ENCODE peak calls at places on chromosome 1, in seven cellular contexts. D is heart right ventricle, U is cardiac muscle cell, V is endothelial cell, K is BJ, Q is AG09319, T is fibroblast of the aortic adventitia. C is an unnamed sample.

GRCh38 chr1:59765036-59765730 is 49.6 kb upstream of the HOOK1 start:
- DNase-seq in U (no peak), Q (no peak), K (no peak), D (no peak), V (no peak), T (no peak), C (no peak)

GRCh38 chr1:25022361-25023189 is 92.5 kb upstream of the RUNX3 start:
- DNase-seq in K (peak), D (peak), U (peak), V (no peak), Q (peak), T (peak), C (peak)

GRCh38 chr1:10251325-10252103 is 41.1 kb downstream of the KIF1B start:
- DNase-seq in U (no peak), V (no peak), K (no peak), T (peak), Q (no peak), D (no peak), C (peak)

GRCh38 chr1:13797397-13797796 is 97.4 kb downstream of the PRDM2 start:
- DNase-seq in U (no peak), D (no peak), T (no peak), Q (no peak), V (no peak), K (no peak), C (no peak)

GRCh38 chr1:31013187-31013864 is 52.2 kb downstream of the PUM1 start:
- DNase-seq in T (peak), K (no peak), D (no peak), V (no peak), U (no peak), Q (no peak), C (peak)

GRCh38 chr1:39082811-39083576 is 56.8 kb downstream of the NDUFS5 start:
- DNase-seq in V (no peak), K (no peak), T (no peak), U (no peak), D (no peak), Q (no peak), C (no peak)

GRCh38 chr1:63713041-63713440 is 60.8 kb upstream of the ROR1 start:
- DNase-seq in D (no peak), K (no peak), Q (no peak), V (no peak), U (no peak), T (no peak), C (no peak)

GRCh38 chr1:158121604-158122254 is 59.0 kb upstream of the CD1D start:
- DNase-seq in Q (no peak), K (no peak), D (no peak), U (peak), T (peak), V (peak), C (peak)

GRCh38 chr1:18917071-18917799 is 14.9 kb upstream of the ALDH4A1 start:
- DNase-seq in T (no peak), U (no peak), K (no peak), D (no peak), Q (no peak), V (no peak), C (no peak)

GRCh38 chr1:197356723-197357533 is 88.9 kb downstream of the CRB1 start:
- DNase-seq in T (peak), D (peak), Q (peak), V (peak), K (no peak), U (peak), C (peak)

GRCh38 chr1:109131800-109132199 is 17.9 kb downstream of the ELAPOR1 start:
- DNase-seq in Q (no peak), K (no peak), D (no peak), U (no peak), V (no peak), T (no peak), C (no peak)

GRCh38 chr1:230292739-230293720 is 133.1 kb downstream of the PGBD5 start:
- DNase-seq in D (no peak), T (no peak), U (no peak), V (no peak), Q (no peak), K (no peak), C (no peak)

GRCh38 chr1:246219508-246220030 is 287.5 kb downstream of the SMYD3 start:
- DNase-seq in T (no peak), V (no peak), D (no peak), Q (no peak), U (peak), K (no peak), C (no peak)

GRCh38 chr1:100265562-100265930 is 470 bp upstream of the RTCA start:
- DNase-seq in U (no peak), T (no peak), Q (no peak), V (no peak), D (no peak), K (no peak), C (peak)

GRCh38 chr1:237327061-237327460 is 285.1 kb downstream of the RYR2 start:
- DNase-seq in T (no peak), U (no peak), K (no peak), D (no peak), Q (no peak), V (no peak), C (no peak)

GRCh38 chr1:188027613-188028012 is 1198.9 kb downstream of the PLA2G4A start:
- DNase-seq in U (no peak), K (peak), D (no peak), V (no peak), Q (no peak), T (peak), C (peak)

GRCh38 chr1:155993595-155993994 is 15.2 kb upstream of the ARHGEF2 start:
- DNase-seq in V (no peak), Q (no peak), D (no peak), U (no peak), T (no peak), K (no peak), C (no peak)
- TF ChIP-seq CTCF in V (no peak), Q (no peak), D (no peak), U (no peak), T (no peak), K (no peak), C (no peak)

GRCh38 chr1:62342270-62342669 is 23.0 kb upstream of the KANK4 start:
- DNase-seq in T (no peak), U (no peak), D (no peak), Q (no peak), V (no peak), K (no peak), C (no peak)
- TF ChIP-seq CTCF in T (no peak), U (no peak), D (no peak), Q (no peak), V (no peak), K (no peak), C (no peak)

GRCh38 chr1:93631626-93632365 is 49.8 kb downstream of the BCAR3 start:
- DNase-seq in D (no peak), Q (no peak), V (no peak), T (no peak), K (no peak), U (peak), C (no peak)
- TF ChIP-seq CTCF in D (no peak), Q (peak), V (no peak), T (peak), K (peak), U (peak), C (peak)

DNA sequence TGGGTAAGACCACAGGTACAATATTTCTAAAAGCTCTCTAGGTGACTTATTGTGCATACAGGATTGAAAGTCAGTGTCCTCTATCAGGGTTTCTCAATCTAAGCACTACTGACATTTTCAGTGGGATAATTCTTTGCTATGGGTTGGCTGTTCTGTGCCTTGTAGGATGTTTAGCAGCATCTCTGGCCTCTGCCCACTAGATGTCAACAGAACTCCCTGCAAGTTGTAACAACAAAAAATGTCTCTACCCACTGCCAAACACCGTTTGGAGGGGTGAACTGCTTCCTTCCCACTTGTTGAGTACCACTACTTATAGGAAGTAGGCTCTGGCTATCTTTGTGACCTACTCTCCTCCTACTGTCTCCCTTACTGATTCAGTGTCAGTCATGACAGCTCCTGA is 90.1 kb upstream of the ZRANB2 start:
- DNase-seq in K (no peak), T (no peak), Q (no peak), D (no peak), U (no peak), V (no peak), C (no peak)
- TF ChIP-seq CTCF in K (no peak), T (no peak), Q (no peak), D (no peak), U (no peak), V (no peak), C (no peak)

DNA sequence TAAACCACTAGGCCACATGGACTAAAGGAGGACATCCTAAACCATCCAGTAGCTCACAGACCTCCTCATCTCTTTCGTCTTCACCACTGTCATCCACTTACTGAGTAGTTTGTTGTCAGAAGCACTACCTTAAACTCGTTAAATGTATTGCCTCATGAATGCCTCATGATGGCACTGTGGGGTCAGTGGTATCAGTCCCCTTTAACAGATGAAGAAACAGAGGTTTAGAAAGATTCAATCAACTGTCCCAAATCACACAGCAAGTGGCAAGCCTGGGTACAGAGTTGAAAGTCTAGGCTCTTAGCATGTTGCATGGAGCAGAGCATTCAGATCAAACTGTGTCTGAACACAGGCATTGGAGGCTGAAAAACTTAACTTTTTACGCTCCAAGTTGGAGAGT is 183.6 kb upstream of the KIAA0040 start:
- DNase-seq in V (no peak), U (no peak), K (no peak), Q (no peak), T (no peak), D (no peak), C (no peak)
- TF ChIP-seq CTCF in V (no peak), U (peak), K (no peak), Q (no peak), T (no peak), D (no peak), C (no peak)

DNA sequence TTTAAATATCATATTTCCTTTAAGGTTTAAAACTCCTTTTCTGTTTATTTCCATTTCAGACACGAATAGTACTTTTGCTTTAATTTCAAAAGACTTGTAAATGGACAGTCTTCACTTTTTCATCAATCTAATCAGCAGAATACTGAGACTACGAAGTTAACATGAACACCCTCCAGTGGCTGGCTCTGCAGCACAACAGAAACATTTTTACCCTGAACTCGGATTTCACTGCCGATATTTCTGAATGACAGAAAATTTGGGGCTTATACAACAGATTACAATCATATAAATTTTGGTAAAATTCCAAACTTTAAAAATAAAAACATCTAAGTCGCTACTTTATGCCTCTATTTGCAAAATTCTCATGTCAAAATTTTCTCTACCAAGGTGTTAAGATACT is 86.2 kb downstream of the AKT3 start:
- DNase-seq in K (no peak), V (no peak), U (no peak), T (no peak), D (no peak), Q (no peak), C (no peak)
- TF ChIP-seq CTCF in K (no peak), V (no peak), U (no peak), T (no peak), D (no peak), Q (no peak), C (no peak)

GRCh38 chr1:79074975-79075374 is 68.4 kb upstream of the ADGRL4 start:
- DNase-seq in Q (no peak), T (peak), U (no peak), V (no peak), D (no peak), K (no peak), C (no peak)

GRCh38 chr1:79069828-79070227 is 63.3 kb upstream of the ADGRL4 start:
- DNase-seq in K (no peak), U (no peak), D (no peak), Q (no peak), V (no peak), T (no peak), C (no peak)
- TF ChIP-seq CTCF in K (no peak), U (no peak), D (peak), Q (no peak), V (peak), T (peak), C (no peak)

GRCh38 chr1:221636096-221636495 is 105.8 kb downstream of the DUSP10 start:
- DNase-seq in Q (no peak), K (no peak), T (no peak), D (no peak), V (no peak), U (no peak), C (no peak)

GRCh38 chr1:221634606-221635005 is 107.3 kb downstream of the DUSP10 start:
- DNase-seq in D (no peak), K (no peak), Q (no peak), T (peak), V (no peak), U (no peak), C (peak)

GRCh38 chr1:221636967-221637366 is 104.9 kb downstream of the DUSP10 start:
- DNase-seq in D (no peak), T (no peak), K (no peak), V (no peak), Q (no peak), U (no peak), C (peak)

GRCh38 chr1:221635305-221635704 is 106.6 kb downstream of the DUSP10 start:
- DNase-seq in Q (no peak), D (no peak), K (no peak), U (no peak), T (no peak), V (no peak), C (no peak)

GRCh38 chr1:221637641-221638041 is 104.2 kb downstream of the DUSP10 start:
- DNase-seq in V (no peak), K (no peak), U (peak), D (peak), Q (no peak), T (peak), C (peak)
- TF ChIP-seq CTCF in V (no peak), K (peak), U (no peak), D (no peak), Q (no peak), T (peak), C (no peak)